ENCODE peak calls at places on chromosomes 1 and 21, in nine cellular contexts. One of them, this sample, is unnamed.

GRCh38 chr1:3518256-3518655 is 63.8 kb downstream of the ARHGEF16 start:
- DNase-seq in CD8-positive, alpha-beta memory T cell: no peak
- DNase-seq in colonic mucosa: no peak
- DNase-seq in NCI-H774: no peak
- DNase-seq in EL: no peak
- DNase-seq in SIG-M5: no peak
- DNase-seq in stomach: no peak
- DNase-seq in HFFc6: no peak
- DNase-seq in M059J: no peak
- DNase-seq in this sample: no peak

GRCh38 chr21:37159949-37160348 is 86.9 kb downstream of the TTC3 start:
- DNase-seq in CD8-positive, alpha-beta memory T cell: no peak
- DNase-seq in colonic mucosa: no peak
- DNase-seq in NCI-H774: no peak
- DNase-seq in EL: no peak
- DNase-seq in SIG-M5: no peak
- DNase-seq in stomach: no peak
- DNase-seq in HFFc6: no peak
- DNase-seq in M059J: no peak
- DNase-seq in this sample: no peak

GRCh38 chr21:41817228-41817627 is 50.4 kb upstream of the RIPK4 start:
- DNase-seq in CD8-positive, alpha-beta memory T cell: no peak
- DNase-seq in colonic mucosa: peak
- DNase-seq in NCI-H774: peak
- DNase-seq in EL: peak
- DNase-seq in SIG-M5: no peak
- DNase-seq in stomach: peak
- DNase-seq in HFFc6: peak
- DNase-seq in M059J: peak
- DNase-seq in this sample: peak

GRCh38 chr1:19044975-19045831 is 88.7 kb upstream of the IFFO2 start:
- DNase-seq in CD8-positive, alpha-beta memory T cell: peak
- DNase-seq in colonic mucosa: no peak
- DNase-seq in NCI-H774: no peak
- DNase-seq in EL: no peak
- DNase-seq in SIG-M5: no peak
- DNase-seq in stomach: no peak
- DNase-seq in HFFc6: no peak
- DNase-seq in M059J: peak
- DNase-seq in this sample: peak

GRCh38 chr1:17984510-17985085 is 123.0 kb upstream of the IGSF21 start:
- DNase-seq in CD8-positive, alpha-beta memory T cell: no peak
- DNase-seq in colonic mucosa: peak
- DNase-seq in NCI-H774: no peak
- DNase-seq in EL: peak
- DNase-seq in SIG-M5: no peak
- DNase-seq in stomach: peak
- DNase-seq in HFFc6: no peak
- DNase-seq in M059J: peak
- DNase-seq in this sample: no peak

GRCh38 chr1:15033264-15033663 is 120.3 kb upstream of the TMEM51 start:
- DNase-seq in CD8-positive, alpha-beta memory T cell: no peak
- DNase-seq in colonic mucosa: no peak
- DNase-seq in NCI-H774: no peak
- DNase-seq in EL: peak
- DNase-seq in SIG-M5: no peak
- DNase-seq in stomach: no peak
- DNase-seq in HFFc6: peak
- DNase-seq in M059J: peak
- DNase-seq in this sample: no peak

GRCh38 chr21:16873581-16873980 is 639.3 kb upstream of the CXADR start:
- DNase-seq in CD8-positive, alpha-beta memory T cell: no peak
- DNase-seq in colonic mucosa: no peak
- DNase-seq in NCI-H774: no peak
- DNase-seq in EL: no peak
- DNase-seq in SIG-M5: no peak
- DNase-seq in stomach: no peak
- DNase-seq in HFFc6: no peak
- DNase-seq in M059J: no peak
- DNase-seq in this sample: no peak

GRCh38 chr1:64163972-64164371 is 39.5 kb upstream of the UBE2U start:
- DNase-seq in CD8-positive, alpha-beta memory T cell: no peak
- DNase-seq in colonic mucosa: no peak
- DNase-seq in NCI-H774: no peak
- DNase-seq in EL: peak
- DNase-seq in SIG-M5: no peak
- DNase-seq in stomach: no peak
- DNase-seq in HFFc6: peak
- DNase-seq in M059J: peak
- DNase-seq in this sample: peak

GRCh38 chr1:205813755-205814058 is 709 bp upstream of the SLC41A1 start:
- DNase-seq in CD8-positive, alpha-beta memory T cell: peak
- DNase-seq in colonic mucosa: no peak
- DNase-seq in NCI-H774: no peak
- DNase-seq in EL: no peak
- DNase-seq in SIG-M5: no peak
- DNase-seq in stomach: no peak
- DNase-seq in HFFc6: no peak
- DNase-seq in M059J: no peak
- DNase-seq in this sample: no peak

GRCh38 chr1:46202975-46203737 is at the start of gene LURAP1:
- DNase-seq in CD8-positive, alpha-beta memory T cell: peak
- DNase-seq in colonic mucosa: peak
- DNase-seq in NCI-H774: no peak
- DNase-seq in EL: peak
- DNase-seq in SIG-M5: no peak
- DNase-seq in stomach: no peak
- DNase-seq in HFFc6: peak
- DNase-seq in M059J: peak
- DNase-seq in this sample: peak

GRCh38 chr1:102191723-102192122 is 195.0 kb upstream of the OLFM3 start:
- DNase-seq in CD8-positive, alpha-beta memory T cell: no peak
- DNase-seq in colonic mucosa: peak
- DNase-seq in NCI-H774: peak
- DNase-seq in EL: peak
- DNase-seq in SIG-M5: no peak
- DNase-seq in stomach: no peak
- DNase-seq in HFFc6: no peak
- DNase-seq in M059J: peak
- DNase-seq in this sample: peak

GRCh38 chr1:203302894-203303293 is 2.4 kb upstream of the BTG2 start:
- DNase-seq in CD8-positive, alpha-beta memory T cell: no peak
- DNase-seq in colonic mucosa: no peak
- DNase-seq in NCI-H774: no peak
- DNase-seq in EL: no peak
- DNase-seq in SIG-M5: no peak
- DNase-seq in stomach: no peak
- DNase-seq in HFFc6: no peak
- DNase-seq in M059J: no peak
- DNase-seq in this sample: no peak

GRCh38 chr1:21543598-21543997 is 34.4 kb downstream of the ALPL start:
- DNase-seq in CD8-positive, alpha-beta memory T cell: no peak
- DNase-seq in colonic mucosa: no peak
- DNase-seq in NCI-H774: no peak
- DNase-seq in EL: no peak
- DNase-seq in SIG-M5: no peak
- DNase-seq in stomach: no peak
- DNase-seq in HFFc6: no peak
- DNase-seq in M059J: peak
- DNase-seq in this sample: no peak

GRCh38 chr1:170503691-170504090 is 28.3 kb upstream of the GORAB start:
- DNase-seq in CD8-positive, alpha-beta memory T cell: no peak
- DNase-seq in colonic mucosa: no peak
- DNase-seq in NCI-H774: no peak
- DNase-seq in EL: no peak
- DNase-seq in SIG-M5: no peak
- DNase-seq in stomach: no peak
- DNase-seq in HFFc6: no peak
- DNase-seq in M059J: no peak
- DNase-seq in this sample: no peak

GRCh38 chr1:11984559-11984958 is 4.3 kb downstream of the MFN2 start:
- DNase-seq in CD8-positive, alpha-beta memory T cell: no peak
- DNase-seq in colonic mucosa: peak
- DNase-seq in NCI-H774: no peak
- DNase-seq in EL: no peak
- DNase-seq in SIG-M5: no peak
- DNase-seq in stomach: no peak
- DNase-seq in HFFc6: no peak
- DNase-seq in M059J: no peak
- DNase-seq in this sample: no peak

GRCh38 chr21:35257413-35257812 is 208.3 kb upstream of the RUNX1 start:
- DNase-seq in CD8-positive, alpha-beta memory T cell: no peak
- DNase-seq in colonic mucosa: peak
- DNase-seq in NCI-H774: no peak
- DNase-seq in EL: peak
- DNase-seq in SIG-M5: no peak
- DNase-seq in stomach: peak
- DNase-seq in HFFc6: peak
- DNase-seq in M059J: peak
- DNase-seq in this sample: no peak

GRCh38 chr1:230070321-230071208 is 3.5 kb downstream of the GALNT2 start:
- DNase-seq in CD8-positive, alpha-beta memory T cell: no peak
- DNase-seq in colonic mucosa: no peak
- DNase-seq in NCI-H774: no peak
- DNase-seq in EL: no peak
- DNase-seq in SIG-M5: no peak
- DNase-seq in stomach: no peak
- DNase-seq in HFFc6: no peak
- DNase-seq in M059J: no peak
- DNase-seq in this sample: no peak

GRCh38 chr1:22150923-22151322 is 8.0 kb upstream of the WNT4 start:
- DNase-seq in CD8-positive, alpha-beta memory T cell: no peak
- DNase-seq in colonic mucosa: no peak
- DNase-seq in NCI-H774: no peak
- DNase-seq in EL: no peak
- DNase-seq in SIG-M5: no peak
- DNase-seq in stomach: no peak
- DNase-seq in HFFc6: no peak
- DNase-seq in M059J: no peak
- DNase-seq in this sample: no peak

GRCh38 chr1:39652105-39652504 is 12.7 kb upstream of the HEYL start:
- DNase-seq in CD8-positive, alpha-beta memory T cell: no peak
- DNase-seq in colonic mucosa: no peak
- DNase-seq in NCI-H774: no peak
- DNase-seq in EL: no peak
- DNase-seq in SIG-M5: no peak
- DNase-seq in stomach: no peak
- DNase-seq in HFFc6: no peak
- DNase-seq in M059J: no peak
- DNase-seq in this sample: no peak

GRCh38 chr1:231162300-231162969 is 577 bp downstream of the TRIM67 start:
- DNase-seq in CD8-positive, alpha-beta memory T cell: no peak
- DNase-seq in colonic mucosa: peak
- DNase-seq in NCI-H774: peak
- DNase-seq in EL: peak
- DNase-seq in SIG-M5: no peak
- DNase-seq in stomach: peak
- DNase-seq in HFFc6: no peak
- DNase-seq in M059J: peak
- DNase-seq in this sample: no peak

GRCh38 chr1:168893359-168893791 is 164.4 kb upstream of the DPT start:
- DNase-seq in CD8-positive, alpha-beta memory T cell: no peak
- DNase-seq in colonic mucosa: no peak
- DNase-seq in NCI-H774: no peak
- DNase-seq in EL: no peak
- DNase-seq in SIG-M5: no peak
- DNase-seq in stomach: no peak
- DNase-seq in HFFc6: no peak
- DNase-seq in M059J: no peak
- DNase-seq in this sample: no peak

GRCh38 chr1:232769718-232770117 is 35.5 kb upstream of the MAP10 start:
- DNase-seq in CD8-positive, alpha-beta memory T cell: no peak
- DNase-seq in colonic mucosa: no peak
- DNase-seq in NCI-H774: no peak
- DNase-seq in EL: no peak
- DNase-seq in SIG-M5: no peak
- DNase-seq in stomach: no peak
- DNase-seq in HFFc6: no peak
- DNase-seq in M059J: no peak
- DNase-seq in this sample: no peak

GRCh38 chr1:83999316-83999819 is 436 bp upstream of the TTLL7 start:
- DNase-seq in CD8-positive, alpha-beta memory T cell: no peak
- DNase-seq in colonic mucosa: peak
- DNase-seq in NCI-H774: peak
- DNase-seq in EL: peak
- DNase-seq in SIG-M5: no peak
- DNase-seq in stomach: peak
- DNase-seq in HFFc6: peak
- DNase-seq in M059J: peak
- DNase-seq in this sample: peak

GRCh38 chr1:173862769-173863223 is 5.0 kb downstream of the GAS5 start:
- DNase-seq in CD8-positive, alpha-beta memory T cell: no peak
- DNase-seq in colonic mucosa: no peak
- DNase-seq in NCI-H774: no peak
- DNase-seq in EL: peak
- DNase-seq in SIG-M5: no peak
- DNase-seq in stomach: no peak
- DNase-seq in HFFc6: no peak
- DNase-seq in M059J: no peak
- DNase-seq in this sample: no peak

GRCh38 chr1:215710340-215710971 is 143.4 kb downstream of the KCTD3 start:
- DNase-seq in CD8-positive, alpha-beta memory T cell: no peak
- DNase-seq in colonic mucosa: peak
- DNase-seq in NCI-H774: peak
- DNase-seq in EL: peak
- DNase-seq in SIG-M5: no peak
- DNase-seq in stomach: no peak
- DNase-seq in HFFc6: peak
- DNase-seq in M059J: peak
- DNase-seq in this sample: peak

GRCh38 chr1:214570442-214570841 is 19.0 kb upstream of the PTPN14 start:
- DNase-seq in CD8-positive, alpha-beta memory T cell: no peak
- DNase-seq in colonic mucosa: no peak
- DNase-seq in NCI-H774: no peak
- DNase-seq in EL: peak
- DNase-seq in SIG-M5: no peak
- DNase-seq in stomach: no peak
- DNase-seq in HFFc6: peak
- DNase-seq in M059J: peak
- DNase-seq in this sample: no peak

GRCh38 chr1:153617677-153618076 is 1.6 kb upstream of the S100A14 start:
- DNase-seq in CD8-positive, alpha-beta memory T cell: no peak
- DNase-seq in colonic mucosa: peak
- DNase-seq in NCI-H774: no peak
- DNase-seq in EL: peak
- DNase-seq in SIG-M5: no peak
- DNase-seq in stomach: peak
- DNase-seq in HFFc6: peak
- DNase-seq in M059J: peak
- DNase-seq in this sample: no peak

GRCh38 chr21:45987121-45987711 is 5.6 kb downstream of the COL6A1 start:
- DNase-seq in CD8-positive, alpha-beta memory T cell: no peak
- DNase-seq in colonic mucosa: no peak
- DNase-seq in NCI-H774: no peak
- DNase-seq in EL: no peak
- DNase-seq in SIG-M5: no peak
- DNase-seq in stomach: no peak
- DNase-seq in HFFc6: no peak
- DNase-seq in M059J: no peak
- DNase-seq in this sample: no peak

GRCh38 chr1:170671629-170671963 is 7.7 kb downstream of the PRRX1 start:
- DNase-seq in CD8-positive, alpha-beta memory T cell: no peak
- DNase-seq in colonic mucosa: no peak
- DNase-seq in NCI-H774: no peak
- DNase-seq in EL: no peak
- DNase-seq in SIG-M5: no peak
- DNase-seq in stomach: no peak
- DNase-seq in HFFc6: no peak
- DNase-seq in M059J: no peak
- DNase-seq in this sample: no peak

GRCh38 chr1:241972703-241973375 is 15.3 kb downstream of the BECN2 start:
- DNase-seq in CD8-positive, alpha-beta memory T cell: no peak
- DNase-seq in colonic mucosa: no peak
- DNase-seq in NCI-H774: no peak
- DNase-seq in EL: peak
- DNase-seq in SIG-M5: no peak
- DNase-seq in stomach: no peak
- DNase-seq in HFFc6: no peak
- DNase-seq in M059J: peak
- DNase-seq in this sample: no peak

GRCh38 chr1:59699227-59699847 is 115.4 kb upstream of the HOOK1 start:
- DNase-seq in CD8-positive, alpha-beta memory T cell: no peak
- DNase-seq in colonic mucosa: no peak
- DNase-seq in NCI-H774: peak
- DNase-seq in EL: peak
- DNase-seq in SIG-M5: peak
- DNase-seq in stomach: no peak
- DNase-seq in HFFc6: peak
- DNase-seq in M059J: peak
- DNase-seq in this sample: peak